ENCODE peak calls at places on chromosomes 16 and 17, in nine cellular contexts. X is right cardiac atrium; I is CD8-positive, alpha-beta T cell; G is effector memory CD4-positive, alpha-beta T cell; B is NT2/D1; P is tibial artery; D is T-helper 17 cell; N is OCI-LY7; C is CD8-positive, alpha-beta memory T cell. L is an unnamed sample. For H3K9me3, the result is how much of the 10 kb centered on the place peaks cover.

GRCh38 chr17:3558603-3559269 is 1.1 kb upstream of the TRPV3 start:
- DNase-seq in X (no peak), I (peak), G (peak), B (no peak), P (no peak), D (peak), N (peak), C (no peak), L (no peak)

GRCh38 chr17:39484178-39484577 is 22.9 kb downstream of the CDK12 start:
- DNase-seq in X (no peak), I (no peak), G (no peak), B (no peak), P (no peak), D (no peak), N (peak), C (no peak), L (no peak)

GRCh38 chr17:81083125-81083765 is 48.3 kb downstream of the BAIAP2 start:
- DNase-seq in X (peak), I (no peak), G (no peak), B (no peak), P (no peak), D (no peak), N (no peak), C (no peak), L (no peak)

GRCh38 chr17:20189322-20189721 is 180.2 kb downstream of the SPECC1 start:
- DNase-seq in X (no peak), I (no peak), G (no peak), B (peak), P (no peak), D (no peak), N (no peak), C (no peak), L (no peak)

GRCh38 chr16:87384162-87384999 is 805 bp upstream of the FBXO31 start:
- DNase-seq in X (peak), I (no peak), G (no peak), B (no peak), P (peak), D (peak), N (no peak), C (no peak), L (peak)

GRCh38 chr16:10616744-10617640 is 36.6 kb upstream of the EMP2 start:
- DNase-seq in X (peak), I (no peak), G (no peak), B (peak), P (no peak), D (no peak), N (no peak), C (no peak), L (peak)

GRCh38 chr17:81515530-81516041 is 3.0 kb upstream of the ACTG1 start:
- DNase-seq in X (no peak), I (no peak), G (no peak), B (no peak), P (peak), D (no peak), N (no peak), C (peak), L (peak)

GRCh38 chr17:81398855-81399451 is 3.7 kb downstream of the BAHCC1 start:
- DNase-seq in X (no peak), I (no peak), G (no peak), B (no peak), P (no peak), D (no peak), N (no peak), C (no peak), L (no peak)

GRCh38 chr17:83133302-83134121 is 54.1 kb downstream of the METRNL start:
- DNase-seq in X (no peak), I (no peak), G (no peak), B (no peak), P (peak), D (no peak), N (no peak), C (no peak), L (no peak)

GRCh38 chr16:57029161-57030160 is 40.1 kb downstream of the NLRC5 start:
- DNase-seq in X (no peak), I (peak), G (no peak), B (no peak), P (no peak), D (no peak), N (no peak), C (no peak), L (no peak)

GRCh38 chr16:66926171-66926570 is 836 bp upstream of the RRAD start:
- DNase-seq in X (no peak), I (no peak), G (no peak), B (no peak), P (peak), D (no peak), N (no peak), C (no peak), L (peak)
- H3K9me3 ChIP-seq in X (under half), I (under half), G (under half), B (under half), P (under half), D (under half), N (under half), C (under half), L (under half)

GRCh38 chr17:73851921-73852320 is 207.7 kb upstream of the SDK2 start:
- DNase-seq in X (no peak), I (no peak), G (no peak), B (no peak), P (no peak), D (no peak), N (no peak), C (no peak), L (no peak)

GRCh38 chr17:73855933-73856332 is 211.7 kb upstream of the SDK2 start:
- DNase-seq in X (no peak), I (no peak), G (no peak), B (no peak), P (no peak), D (no peak), N (no peak), C (no peak), L (no peak)

GRCh38 chr17:73850426-73850825 is 206.2 kb upstream of the SDK2 start:
- DNase-seq in X (no peak), I (no peak), G (no peak), B (no peak), P (no peak), D (no peak), N (no peak), C (no peak), L (no peak)
- H3K9me3 ChIP-seq in X (under half), I (under half), G (under half), B (under half), P (under half), D (under half), N (under half), C (under half), L (under half)

DNA sequence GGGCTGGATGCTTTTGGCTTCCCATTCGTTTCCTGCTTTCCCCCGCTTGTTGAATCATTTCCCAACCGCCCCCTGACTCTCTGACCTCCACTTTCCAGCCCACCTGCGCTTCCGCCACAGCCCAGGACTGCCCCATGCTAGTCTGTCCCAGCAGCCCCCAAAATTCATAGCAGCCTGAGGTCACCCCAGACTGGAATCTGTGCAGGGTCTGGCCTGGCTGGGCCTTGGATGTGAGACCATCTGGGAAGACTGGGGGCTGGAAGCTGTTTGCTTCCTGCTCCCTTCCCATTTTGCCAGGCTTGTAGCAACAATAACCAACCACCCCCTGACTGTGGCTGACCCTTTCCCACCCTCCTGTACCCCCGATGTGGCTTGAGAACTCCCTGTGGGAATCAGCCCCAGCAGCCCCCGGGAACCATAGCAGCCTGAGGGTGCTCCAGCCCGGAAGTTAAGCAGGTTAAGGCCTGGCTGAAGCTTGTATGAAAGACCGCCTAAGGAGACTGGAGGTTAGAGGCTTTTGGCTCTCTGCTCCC is 2290.8 kb downstream of the TP53TG3F start:
- DNase-seq in X (no peak), I (no peak), G (no peak), B (no peak), P (no peak), D (no peak), N (no peak), C (no peak), L (no peak)
- H3K9me3 ChIP-seq in X (under half), I (under half), G (under half), B (under half), P (under half), D (under half), N (under half), C (under half), L (under half)

GRCh38 chr17:68399638-68400403 is 57.5 kb downstream of the WIPI1 start:
- DNase-seq in X (no peak), I (no peak), G (no peak), B (no peak), P (no peak), D (no peak), N (peak), C (no peak), L (no peak)

GRCh38 chr17:68400404-68400735 is 56.9 kb downstream of the WIPI1 start:
- DNase-seq in X (no peak), I (no peak), G (no peak), B (no peak), P (no peak), D (no peak), N (no peak), C (no peak), L (no peak)

GRCh38 chr17:68398731-68399637 is 58.3 kb downstream of the WIPI1 start:
- DNase-seq in X (peak), I (peak), G (no peak), B (peak), P (no peak), D (no peak), N (peak), C (no peak), L (no peak)

GRCh38 chr17:68401288-68401687 is 56.0 kb downstream of the WIPI1 start:
- DNase-seq in X (no peak), I (no peak), G (no peak), B (no peak), P (no peak), D (no peak), N (no peak), C (no peak), L (no peak)

DNA sequence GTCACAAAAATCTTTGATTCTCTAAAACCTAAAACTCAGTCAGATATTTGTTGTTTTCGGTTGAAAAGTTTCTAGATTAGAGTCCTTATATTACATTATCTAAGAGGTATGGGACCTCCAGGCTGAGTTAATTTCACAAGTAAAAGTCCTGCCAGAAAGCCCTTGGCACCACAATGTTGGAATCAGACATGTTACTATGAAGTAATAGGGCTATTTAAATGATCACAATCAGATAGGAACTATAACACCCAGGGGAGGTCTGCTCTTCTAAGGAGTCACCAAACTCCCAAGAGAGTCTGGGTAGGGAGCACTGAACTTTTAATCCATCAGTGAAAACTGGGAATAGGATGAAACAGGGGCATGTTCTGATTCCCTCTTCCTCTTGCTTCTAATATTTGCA is 54.2 kb downstream of the WIPI1 start:
- DNase-seq in X (no peak), I (no peak), G (no peak), B (no peak), P (no peak), D (no peak), N (no peak), C (no peak), L (no peak)
- H3K9me3 ChIP-seq in X (under half), I (under half), G (under half), B (under half), P (under half), D (under half), N (under half), C (under half), L (under half)

DNA sequence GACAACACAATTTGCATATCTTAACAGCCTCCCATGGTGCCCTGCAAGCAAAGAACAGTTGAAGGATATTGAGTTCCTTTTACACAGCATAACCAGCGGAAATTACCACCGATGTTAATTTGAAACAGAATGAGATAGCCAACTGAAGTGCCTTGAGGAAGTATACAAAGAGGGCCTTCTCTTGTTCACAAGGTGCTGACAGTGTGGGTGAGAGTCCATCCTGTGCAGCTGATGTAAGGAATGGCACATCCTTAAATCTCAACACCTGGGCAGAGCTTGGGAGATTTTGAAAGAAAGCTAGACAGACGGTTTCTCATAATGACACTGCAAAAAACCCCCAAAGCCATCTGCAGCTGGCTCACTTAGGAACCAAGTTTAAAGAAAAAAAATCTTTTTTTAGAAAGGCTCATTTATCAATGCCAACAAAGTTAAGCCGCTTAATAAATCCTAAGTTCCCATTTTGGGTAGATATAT is 818.6 kb downstream of the KCNJ2 start:
- DNase-seq in X (no peak), I (no peak), G (no peak), B (peak), P (no peak), D (no peak), N (no peak), C (no peak), L (no peak)
- H3K9me3 ChIP-seq in X (under half), I (under half), G (under half), B (under half), P (under half), D (under half), N (under half), C (under half), L (under half)

DNA sequence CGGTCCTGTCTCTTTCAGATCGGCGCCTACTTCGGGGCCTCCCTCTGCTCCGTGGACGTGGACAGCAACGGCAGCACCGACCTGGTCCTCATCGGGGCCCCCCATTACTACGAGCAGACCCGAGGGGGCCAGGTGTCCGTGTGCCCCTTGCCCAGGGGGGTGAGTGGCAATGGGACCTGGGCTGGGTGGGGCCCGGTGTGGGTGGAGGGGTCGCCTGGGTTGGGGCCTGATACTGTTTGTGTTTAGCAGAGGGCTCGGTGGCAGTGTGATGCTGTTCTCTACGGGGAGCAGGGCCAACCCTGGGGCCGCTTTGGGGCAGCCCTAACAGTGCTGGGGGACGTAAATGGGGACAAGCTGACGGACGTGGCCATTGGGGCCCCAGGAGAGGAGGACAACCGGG is 37.7 kb downstream of the ITGAM start:
- DNase-seq in X (no peak), I (no peak), G (no peak), B (no peak), P (no peak), D (no peak), N (no peak), C (no peak), L (no peak)
- H3K9me3 ChIP-seq in X (under half), I (under half), G (under half), B (under half), P (under half), D (under half), N (under half), C (under half), L (under half)

GRCh38 chr17:54451051-54451450 is 449.6 kb upstream of the TOM1L1 start:
- DNase-seq in X (no peak), I (no peak), G (no peak), B (no peak), P (no peak), D (no peak), N (no peak), C (no peak), L (no peak)

GRCh38 chr17:54455251-54455868 is 445.3 kb upstream of the TOM1L1 start:
- DNase-seq in X (no peak), I (no peak), G (no peak), B (no peak), P (no peak), D (no peak), N (peak), C (no peak), L (no peak)

GRCh38 chr17:54452666-54453348 is 447.8 kb upstream of the TOM1L1 start:
- DNase-seq in X (no peak), I (no peak), G (no peak), B (no peak), P (no peak), D (no peak), N (no peak), C (no peak), L (no peak)
- H3K9me3 ChIP-seq in X (under half), I (under half), G (under half), B (half or more), P (under half), D (under half), N (under half), C (under half), L (under half)

GRCh38 chr16:63737633-63738032 is 1384.2 kb downstream of the CDH11 start:
- DNase-seq in X (no peak), I (no peak), G (no peak), B (no peak), P (no peak), D (no peak), N (no peak), C (no peak), L (no peak)

DNA sequence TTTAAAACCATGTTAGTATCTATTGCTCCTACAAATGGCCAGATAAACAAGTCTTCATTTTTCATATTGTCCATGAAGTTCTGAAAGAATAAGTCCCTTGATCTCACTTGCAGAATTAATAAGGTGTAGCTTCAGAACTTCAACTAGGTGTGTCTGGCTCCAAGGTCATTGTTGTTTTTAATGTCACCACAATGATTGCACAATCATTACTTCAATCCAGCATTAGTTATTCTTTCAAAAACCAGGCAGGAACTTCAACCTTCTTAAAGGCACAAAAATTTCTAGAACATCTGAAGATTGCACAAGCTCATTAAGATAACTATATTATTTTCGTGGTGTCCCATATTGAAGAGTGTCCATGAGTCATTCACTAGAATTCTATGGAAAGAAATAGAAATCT is 1386.4 kb downstream of the CDH11 start:
- DNase-seq in X (no peak), I (no peak), G (no peak), B (no peak), P (no peak), D (no peak), N (no peak), C (no peak), L (no peak)
- H3K9me3 ChIP-seq in X (under half), I (under half), G (under half), B (under half), P (under half), D (under half), N (under half), C (under half), L (under half)

DNA sequence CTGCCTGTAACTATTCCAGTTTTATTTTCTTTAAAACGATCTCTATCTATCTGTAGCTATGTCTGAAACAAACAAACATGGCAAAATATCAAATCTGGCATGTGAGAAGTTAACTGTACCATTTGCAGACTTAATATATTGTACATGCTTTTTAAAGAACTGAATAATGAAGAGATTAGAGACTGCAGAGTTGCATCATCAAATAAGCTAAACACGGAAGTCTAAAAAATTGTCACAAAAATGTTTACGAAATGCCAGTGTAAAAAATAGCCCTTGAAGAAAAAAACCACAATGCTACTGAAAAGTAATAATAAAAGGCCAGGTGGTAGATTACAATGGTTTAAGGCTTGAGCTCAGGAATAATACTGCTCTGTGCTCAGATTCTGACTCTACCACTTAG is 43.1 kb downstream of the HS3ST3A1 start:
- DNase-seq in X (no peak), I (no peak), G (no peak), B (no peak), P (no peak), D (no peak), N (no peak), C (no peak), L (no peak)
- H3K9me3 ChIP-seq in X (under half), I (under half), G (under half), B (under half), P (under half), D (under half), N (under half), C (under half), L (under half)